ENCODE peak calls at places on chromosomes 11 and 22, in four cellular contexts. Z is GM12878, Q is HepG2, F is K562. T is an unnamed sample.

GRCh38 chr11:127521413-127521812 is 520.8 kb upstream of the KIRREL3 start:
- DNase-seq in Z (no peak), Q (no peak), F (no peak), T (no peak)

GRCh38 chr11:25891960-25892359 is 440.0 kb upstream of the ANO3 start:
- DNase-seq in Z (no peak), Q (no peak), F (no peak), T (no peak)

GRCh38 chr11:34585870-34586654 is 34.8 kb upstream of the EHF start:
- DNase-seq in Z (peak; percentile 20), Q (peak; percentile 70), F (peak; percentile 38), T (no peak)

GRCh38 chr11:44005076-44005800 is 42.5 kb upstream of the ACCSL start:
- DNase-seq in Z (no peak), Q (no peak), F (no peak), T (no peak)

GRCh38 chr11:27991731-27992130 is 116.2 kb downstream of the KIF18A start:
- DNase-seq in Z (no peak), Q (peak; percentile 33), F (no peak), T (no peak)

GRCh38 chr11:115716577-115717214 is 212.5 kb upstream of the CADM1 start:
- DNase-seq in Z (no peak), Q (no peak), F (no peak), T (no peak)

GRCh38 chr22:32858957-32859356 is 57.5 kb downstream of the TIMP3 start:
- DNase-seq in Z (no peak), Q (no peak), F (no peak), T (no peak)

GRCh38 chr11:133576351-133576750 is 44.0 kb upstream of the OPCML start:
- DNase-seq in Z (no peak), Q (no peak), F (peak; percentile 12), T (no peak)

GRCh38 chr11:132452616-132453015 is 1079.7 kb downstream of the OPCML start:
- DNase-seq in Z (no peak), Q (no peak), F (no peak), T (no peak)

GRCh38 chr11:130001491-130002351 is 914 bp downstream of the PRDM10 start:
- DNase-seq in Z (no peak), Q (peak; percentile 28), F (no peak), T (peak; percentile 24)

GRCh38 chr11:19817870-19818269 is 105.2 kb downstream of the NAV2 start:
- DNase-seq in Z (no peak), Q (no peak), F (no peak), T (no peak)

GRCh38 chr22:25161017-25161915 is 38.4 kb upstream of the CRYBB3 start:
- DNase-seq in Z (no peak), Q (no peak), F (no peak), T (no peak)

GRCh38 chr11:126702165-126702738 is 298.3 kb downstream of the KIRREL3 start:
- DNase-seq in Z (no peak), Q (no peak), F (no peak), T (no peak)

GRCh38 chr11:79400717-79401330 is 40.0 kb downstream of the TENM4 start:
- DNase-seq in Z (no peak), Q (peak; percentile 12), F (peak; percentile 12), T (no peak)

GRCh38 chr11:38788591-38788990 is 2190.6 kb upstream of the RAG2 start:
- DNase-seq in Z (no peak), Q (no peak), F (no peak), T (no peak)

GRCh38 chr11:9137293-9138132 is 46.1 kb upstream of the SCUBE2 start:
- DNase-seq in Z (peak; percentile 27), Q (peak; percentile 39), F (peak; percentile 79), T (peak; percentile 63)

GRCh38 chr11:126153999-126154398 is 57.5 kb downstream of the RPUSD4 start:
- DNase-seq in Z (no peak), Q (no peak), F (no peak), T (no peak)

GRCh38 chr11:119754199-119754598 is 25.2 kb upstream of the NECTIN1 start:
- DNase-seq in Z (no peak), Q (no peak), F (no peak), T (no peak)

GRCh38 chr11:72135891-72136676 is 559 bp downstream of the FOLR3 start:
- DNase-seq in Z (no peak), Q (no peak), F (no peak), T (no peak)

GRCh38 chr11:13338437-13339069 is 61.0 kb downstream of the BMAL1 start:
- DNase-seq in Z (no peak), Q (no peak), F (peak; percentile 13), T (no peak)

GRCh38 chr11:2421226-2421994 is 20.9 kb downstream of the TSSC4 start:
- DNase-seq in Z (no peak), Q (no peak), F (no peak), T (no peak)

GRCh38 chr11:2421996-2422395 is 21.4 kb downstream of the TSSC4 start:
- DNase-seq in Z (no peak), Q (no peak), F (no peak), T (no peak)

GRCh38 chr11:2418961-2419360 is 18.4 kb downstream of the TSSC4 start:
- DNase-seq in Z (no peak), Q (no peak), F (no peak), T (no peak)

GRCh38 chr11:2419638-2420501 is 19.3 kb downstream of the TSSC4 start:
- DNase-seq in Z (peak; percentile 16), Q (peak; percentile 66), F (peak; percentile 76), T (peak; percentile 87)

GRCh38 chr11:2420502-2421225 is 20.1 kb downstream of the TSSC4 start:
- DNase-seq in Z (no peak), Q (peak; percentile 56), F (peak; percentile 90), T (peak; percentile 99)
- TF ChIP-seq POLR2A in Z (no peak), Q (no peak), F (no peak), T (no peak)

DNA sequence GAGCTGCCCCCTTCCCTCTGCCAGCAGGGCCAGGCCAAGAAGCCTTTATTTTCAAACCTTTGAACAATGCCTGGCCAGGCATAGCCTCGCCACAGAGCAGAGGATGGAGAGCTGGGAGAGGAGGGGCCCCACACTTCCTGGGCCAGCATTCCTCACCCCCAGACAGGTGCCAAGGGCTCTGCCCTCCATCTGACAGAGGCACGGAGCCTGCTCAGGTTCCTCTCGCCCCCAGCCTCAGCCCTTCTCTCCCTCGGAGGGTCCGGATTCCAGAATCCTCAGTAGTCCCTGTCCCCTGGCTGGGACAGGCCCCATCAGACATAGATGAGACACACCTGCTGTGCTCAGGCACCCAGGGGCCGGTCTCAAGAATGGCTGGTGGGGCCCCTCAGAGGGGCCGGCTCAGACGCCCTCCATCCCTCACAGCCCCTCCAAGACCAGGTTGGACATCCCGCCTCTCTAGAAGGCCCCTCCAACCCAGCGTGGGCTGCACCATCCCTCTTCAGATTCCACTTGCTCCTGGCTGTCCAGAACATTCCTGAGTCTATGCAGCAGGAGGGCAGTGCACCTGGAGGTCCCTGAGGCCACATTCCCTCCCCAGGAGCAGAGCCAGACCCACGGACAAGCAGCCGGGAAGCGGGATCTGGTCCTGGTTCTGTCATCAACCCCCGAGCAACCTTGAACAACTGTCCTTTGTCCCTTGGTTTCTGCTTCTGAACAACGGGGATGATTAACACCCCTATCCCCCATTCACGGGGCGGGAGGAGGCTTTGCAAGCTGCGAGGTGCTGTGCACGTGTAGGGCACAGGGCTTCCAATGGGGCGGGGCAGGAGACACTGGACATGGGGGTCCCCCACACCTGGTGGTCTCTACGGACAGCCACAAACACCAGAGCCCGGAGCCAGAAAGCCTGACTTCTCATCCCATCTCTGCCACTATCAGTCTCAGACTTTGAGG is 13.0 kb upstream of the PDGFB start:
- DNase-seq in Z (no peak), Q (no peak), F (no peak), T (no peak)
- TF ChIP-seq TAF1 in Z (no peak), Q (no peak), F (no peak), T (no peak)

GRCh38 chr11:820655-821512 is 2.2 kb downstream of the PNPLA2 start:
- DNase-seq in Z (no peak), Q (peak; percentile 70), F (no peak), T (no peak)

GRCh38 chr11:819943-820649 is 1.4 kb downstream of the PNPLA2 start:
- DNase-seq in Z (no peak), Q (peak; percentile 94), F (peak; percentile 70), T (peak; percentile 92)

GRCh38 chr11:819129-819931 is 616 bp downstream of the PNPLA2 start:
- DNase-seq in Z (no peak), Q (peak; percentile 77), F (peak; percentile 87), T (peak; percentile 89)

GRCh38 chr11:816433-816779 is 2.3 kb upstream of the PNPLA2 start:
- DNase-seq in Z (no peak), Q (no peak), F (no peak), T (no peak)

DNA sequence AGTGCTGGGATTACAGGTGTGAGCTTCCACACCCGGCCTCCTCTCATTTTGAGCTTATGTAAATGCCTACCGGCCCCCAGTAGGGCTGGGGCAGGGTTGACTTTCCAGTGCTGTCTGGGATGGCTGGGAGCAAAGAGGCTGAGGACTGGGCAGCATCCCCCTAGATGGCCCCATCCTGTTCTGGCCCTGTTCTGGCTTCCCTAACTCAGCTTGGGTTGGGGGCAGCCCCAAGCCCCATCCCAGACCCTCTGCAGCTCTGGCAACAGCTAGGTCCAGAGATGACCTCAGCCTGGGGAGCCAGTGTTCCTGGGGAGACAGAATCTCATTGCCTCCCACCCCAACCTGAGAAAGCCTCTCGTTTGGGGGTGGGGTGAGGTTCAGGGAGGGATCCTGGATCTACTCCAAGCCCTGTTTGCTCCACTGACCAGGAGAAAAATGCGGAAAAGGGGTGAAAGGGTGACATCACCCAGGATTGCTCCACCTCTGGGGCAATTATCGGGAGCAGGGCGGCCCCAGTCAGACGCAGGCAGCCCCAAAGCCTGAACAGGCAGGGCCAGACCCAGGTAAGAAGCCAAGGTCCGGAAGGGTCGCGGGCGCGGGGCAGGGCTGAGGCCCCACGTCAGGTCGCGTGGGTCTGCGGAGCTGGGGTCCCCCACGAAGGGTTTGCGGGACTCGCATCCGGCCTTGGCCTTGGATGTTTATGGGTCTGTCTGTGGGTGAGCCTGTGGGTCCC is at the start of gene PNPLA2:
- DNase-seq in Z (no peak), Q (peak; percentile 74), F (no peak), T (no peak)
- TF ChIP-seq POLR2A in Z (no peak), Q (no peak), F (no peak), T (no peak)

DNA sequence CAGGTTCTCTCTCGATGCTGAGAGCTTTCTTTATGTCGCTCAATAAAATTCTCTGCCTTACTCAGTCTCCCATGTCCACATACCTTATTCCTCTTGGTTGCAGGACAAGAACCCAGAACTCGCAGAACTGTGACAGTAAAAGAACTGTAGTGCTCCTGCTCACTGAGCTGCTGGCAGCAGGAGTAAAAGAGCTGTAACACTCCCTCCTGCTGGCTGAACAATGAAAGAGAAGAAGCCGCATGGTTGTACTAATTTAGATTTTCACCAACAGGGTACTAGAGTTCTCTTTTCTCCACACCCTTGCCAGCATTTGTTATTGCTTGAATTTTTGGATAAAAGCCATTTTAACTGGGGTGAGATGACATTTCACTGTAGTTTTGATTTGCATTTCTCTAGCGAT is 433.2 kb downstream of the GUCY1A2 start:
- DNase-seq in Z (no peak), Q (peak; percentile 20), F (no peak), T (no peak)
- TF ChIP-seq TAF1 in Z (no peak), Q (no peak), F (no peak), T (no peak)

GRCh38 chr22:45312415-45312814 is 2.7 kb downstream of the FAM118A start:
- DNase-seq in Z (no peak), Q (no peak), F (no peak), T (no peak)

GRCh38 chr22:45311033-45311531 is 1.3 kb downstream of the FAM118A start:
- DNase-seq in Z (no peak), Q (no peak), F (no peak), T (no peak)

GRCh38 chr22:45310331-45311032 is 748 bp downstream of the FAM118A start:
- DNase-seq in Z (no peak), Q (no peak), F (no peak), T (no peak)

GRCh38 chr22:45308624-45309421 is 911 bp upstream of the FAM118A start:
- DNase-seq in Z (no peak), Q (no peak), F (no peak), T (no peak)

GRCh38 chr22:45309422-45310227 is at the start of gene FAM118A:
- DNase-seq in Z (peak; percentile 81), Q (peak; percentile 87), F (peak; percentile 92), T (peak; percentile 95)
- TF ChIP-seq POLR2A in Z (peak; percentile 89), Q (peak; percentile 75), F (peak; percentile 76), T (peak; percentile 79)

GRCh38 chr11:66115638-66116410 is 45.8 kb downstream of the PACS1 start:
- DNase-seq in Z (peak; percentile 92), Q (peak; percentile 46), F (no peak), T (peak; percentile 28)
- TF ChIP-seq TAF1 in Z (no peak), Q (no peak), F (no peak), T (no peak)